ENCODE peak calls at places on chromosomes 3 and 15, in eight cellular contexts. W is suprapubic skin; R is fibroblast of lung; M is naive thymus-derived CD4-positive, alpha-beta T cell; N is pancreas; U is psoas muscle; O is tibial artery; S is A549. K is an unnamed sample.

GRCh38 chr3:138688871-138689299 is 80.3 kb downstream of the FAIM start:
- DNase-seq in S (no peak), U (no peak), N (no peak), O (no peak), R (no peak), W (no peak), M (peak; percentile 13), K (no peak)

GRCh38 chr3:149806171-149806778 is 6.7 kb upstream of the RNF13 start:
- DNase-seq in W (no peak), O (no peak), S (no peak), N (no peak), M (no peak), R (no peak), U (no peak), K (no peak)

GRCh38 chr15:65285291-65286068 is 1.2 kb downstream of the PARP16 start:
- DNase-seq in M (no peak), S (no peak), N (no peak), U (no peak), O (no peak), R (peak; percentile 29), W (no peak), K (no peak)

GRCh38 chr3:195591852-195592251 is 8.1 kb upstream of the APOD start:
- DNase-seq in O (peak; percentile 48), U (peak; percentile 84), N (no peak), S (no peak), R (no peak), M (no peak), W (no peak), K (no peak)

GRCh38 chr3:78517932-78518331 is 1249.9 kb downstream of the ROBO1 start:
- DNase-seq in S (no peak), R (no peak), W (no peak), N (no peak), U (no peak), M (no peak), O (no peak), K (no peak)

GRCh38 chr15:69117431-69117841 is 43.0 kb upstream of the GLCE start:
- DNase-seq in M (no peak), U (no peak), W (no peak), N (no peak), O (no peak), R (no peak), S (no peak), K (peak; percentile 20)

GRCh38 chr15:23073890-23074631 is 34.7 kb upstream of the TUBGCP5 start:
- DNase-seq in N (peak; percentile 23), O (no peak), S (no peak), R (no peak), U (no peak), W (no peak), M (no peak), K (no peak)

GRCh38 chr3:189554868-189555557 is 76.2 kb upstream of the TP63 start:
- DNase-seq in R (no peak), N (no peak), U (peak; percentile 28), O (no peak), M (no peak), S (no peak), W (no peak), K (no peak)

GRCh38 chr3:173098959-173099358 is 42.1 kb downstream of the SPATA16 start:
- DNase-seq in R (no peak), O (no peak), W (no peak), M (no peak), N (no peak), U (no peak), S (no peak), K (no peak)

GRCh38 chr15:41936649-41937567 is 35.4 kb downstream of the EHD4 start:
- DNase-seq in O (no peak), S (no peak), W (no peak), N (no peak), U (peak; percentile 65), M (peak; percentile 84), R (peak; percentile 81), K (no peak)

GRCh38 chr3:20478407-20478806 is 292.4 kb upstream of the SGO1 start:
- DNase-seq in S (no peak), W (no peak), M (no peak), R (no peak), O (no peak), U (no peak), N (no peak), K (no peak)

GRCh38 chr15:64247906-64248541 is 85.2 kb upstream of the PPIB start:
- DNase-seq in U (no peak), R (peak; percentile 93), N (peak; percentile 54), M (no peak), W (no peak), O (no peak), S (peak; percentile 90), K (peak; percentile 29)

GRCh38 chr3:178709047-178709446 is 172.8 kb downstream of the KCNMB2 start:
- DNase-seq in W (no peak), U (no peak), S (no peak), M (no peak), R (no peak), N (no peak), O (no peak), K (no peak)

GRCh38 chr3:78204977-78205376 is 1165.1 kb downstream of the ROBO2 start:
- DNase-seq in R (peak; percentile 85), O (no peak), N (no peak), W (no peak), M (no peak), S (no peak), U (no peak), K (no peak)

GRCh38 chr15:79028411-79028964 is 62.1 kb downstream of the RASGRF1 start:
- DNase-seq in O (peak; percentile 33), S (peak; percentile 54), U (no peak), M (no peak), W (no peak), R (peak; percentile 7), N (no peak), K (peak; percentile 62)

GRCh38 chr3:133479401-133479800 is 79.5 kb downstream of the BFSP2 start:
- DNase-seq in U (no peak), N (no peak), O (no peak), W (no peak), M (no peak), S (no peak), R (no peak), K (no peak)
- H3K4me1 ChIP-seq in U (peaks cover 4% of the 10 kb centered on the region), N (no peaks in the 10 kb centered on the region), O (peaks cover 4% of the 10 kb centered on the region), W (peaks cover 23% of the 10 kb centered on the region), M (peaks cover 5% of the 10 kb centered on the region), S (no peaks in the 10 kb centered on the region), R (peaks cover 7% of the 10 kb centered on the region), K (no peaks in the 10 kb centered on the region)

GRCh38 chr15:101017041-101017754 is 98.0 kb downstream of the LRRK1 start:
- DNase-seq in R (no peak), U (no peak), M (no peak), S (no peak), W (peak; percentile 29), N (no peak), O (no peak), K (no peak)

GRCh38 chr15:101017935-101018849 is 99.0 kb downstream of the LRRK1 start:
- DNase-seq in N (no peak), S (no peak), O (no peak), U (no peak), R (no peak), W (peak; percentile 41), M (no peak), K (no peak)

GRCh38 chr15:101020945-101021344 is 101.8 kb downstream of the LRRK1 start:
- DNase-seq in N (no peak), M (no peak), U (no peak), O (no peak), S (no peak), R (no peak), W (peak; percentile 43), K (no peak)

GRCh38 chr15:101020451-101020850 is 101.3 kb downstream of the LRRK1 start:
- DNase-seq in O (no peak), W (no peak), R (no peak), M (no peak), S (no peak), U (no peak), N (no peak), K (no peak)

GRCh38 chr15:101019351-101019750 is 100.2 kb downstream of the LRRK1 start:
- DNase-seq in R (no peak), W (peak; percentile 44), S (no peak), N (no peak), O (no peak), M (no peak), U (no peak), K (no peak)
- H3K4me1 ChIP-seq in R (peaks cover 5% of the 10 kb centered on the region), W (no peaks in the 10 kb centered on the region), S (no peaks in the 10 kb centered on the region), N (no peaks in the 10 kb centered on the region), O (no peaks in the 10 kb centered on the region), M (no peaks in the 10 kb centered on the region), U (no peaks in the 10 kb centered on the region), K (no peaks in the 10 kb centered on the region)

GRCh38 chr3:119356646-119357045 is 62.5 kb downstream of the ARHGAP31 start:
- DNase-seq in U (no peak), W (no peak), M (no peak), O (no peak), N (no peak), R (peak; percentile 23), S (no peak), K (no peak)

GRCh38 chr3:119349353-119349752 is 55.2 kb downstream of the ARHGAP31 start:
- DNase-seq in M (no peak), S (no peak), O (no peak), U (no peak), N (no peak), W (no peak), R (no peak), K (peak; percentile 74)

GRCh38 chr3:119352235-119352634 is 58.1 kb downstream of the ARHGAP31 start:
- DNase-seq in N (no peak), M (peak; percentile 47), S (no peak), O (no peak), U (no peak), W (no peak), R (peak; percentile 58), K (no peak)

GRCh38 chr3:119350114-119350513 is 55.9 kb downstream of the ARHGAP31 start:
- DNase-seq in S (no peak), R (peak; percentile 9), U (no peak), N (no peak), M (no peak), W (no peak), O (no peak), K (peak; percentile 44)

GRCh38 chr3:119352863-119353527 is 58.8 kb downstream of the ARHGAP31 start:
- DNase-seq in S (no peak), U (no peak), O (no peak), W (no peak), M (peak; percentile 78), N (no peak), R (peak; percentile 74), K (no peak)
- H3K4me1 ChIP-seq in S (no peaks in the 10 kb centered on the region), U (peaks cover 10% of the 10 kb centered on the region), O (no peaks in the 10 kb centered on the region), W (peaks cover 14% of the 10 kb centered on the region), M (peaks cover 35% of the 10 kb centered on the region), N (no peaks in the 10 kb centered on the region), R (no peaks in the 10 kb centered on the region), K (peaks cover 32% of the 10 kb centered on the region)

DNA sequence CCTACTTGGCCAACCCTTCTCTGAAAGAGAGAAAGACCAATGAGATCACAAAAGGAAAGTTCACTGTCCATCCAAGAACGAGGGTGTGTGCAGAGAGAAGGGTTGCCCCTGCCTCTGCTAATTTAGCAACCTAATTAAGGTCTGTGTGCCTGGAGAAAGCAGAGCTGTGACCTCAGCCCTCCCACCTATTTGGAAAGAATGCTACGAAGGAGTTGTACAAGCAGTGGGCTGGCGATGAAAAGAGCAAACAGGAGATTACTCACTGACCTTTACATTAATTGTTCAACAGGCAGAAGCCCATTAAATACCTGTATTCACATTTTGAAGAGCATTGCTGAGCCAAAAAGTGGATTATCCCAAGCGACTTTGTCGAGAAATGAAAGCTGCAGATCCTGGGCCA is 314.9 kb downstream of the NTRK3 start:
- DNase-seq in W (no peak), O (no peak), R (peak; percentile 23), N (no peak), U (no peak), M (no peak), S (no peak), K (peak; percentile 66)
- H3K4me1 ChIP-seq in W (peaks cover 4% of the 10 kb centered on the region), O (peaks cover 66% of the 10 kb centered on the region), R (no peaks in the 10 kb centered on the region), N (no peaks in the 10 kb centered on the region), U (no peaks in the 10 kb centered on the region), M (peaks cover 5% of the 10 kb centered on the region), S (peaks cover 2% of the 10 kb centered on the region), K (no peaks in the 10 kb centered on the region)

K was measured in neuronal stem cell.